ENCODE peak calls at places on chromosomes 16 and 17, in ten cellular contexts. One of them, this sample, is unnamed.

GRCh38 chr16:68645494-68646388 is 631 bp downstream of the CDH3 start:
- DNase-seq in CD8-positive, alpha-beta memory T cell: no peak
- DNase-seq in non-pigmented ciliary epithelial cell: no peak
- DNase-seq in heart right ventricle: no peak
- DNase-seq in NCI-H1417 treated with DMSO at 0.1 percent for 48 hours: no peak
- DNase-seq in T-helper 17 cell: no peak
- DNase-seq in mammary epithelial cell: peak
- DNase-seq in heart left ventricle: no peak
- DNase-seq in lower leg skin: no peak
- DNase-seq in AG10803: no peak
- DNase-seq in this sample: no peak

GRCh38 chr16:85120006-85120340 is 7.7 kb upstream of the CIBAR2 start:
- DNase-seq in CD8-positive, alpha-beta memory T cell: no peak
- DNase-seq in NCI-H1417 treated with DMSO at 0.1 percent for 48 hours: no peak
- DNase-seq in heart right ventricle: no peak
- DNase-seq in T-helper 17 cell: no peak
- DNase-seq in non-pigmented ciliary epithelial cell: no peak
- DNase-seq in mammary epithelial cell: no peak
- DNase-seq in heart left ventricle: no peak
- DNase-seq in AG10803: no peak
- DNase-seq in lower leg skin: no peak
- DNase-seq in this sample: no peak

GRCh38 chr17:41959336-41960095 is 7.1 kb upstream of the CNP start:
- DNase-seq in heart left ventricle: no peak
- DNase-seq in mammary epithelial cell: peak
- DNase-seq in T-helper 17 cell: no peak
- DNase-seq in heart right ventricle: no peak
- DNase-seq in AG10803: peak
- DNase-seq in CD8-positive, alpha-beta memory T cell: no peak
- DNase-seq in non-pigmented ciliary epithelial cell: no peak
- DNase-seq in NCI-H1417 treated with DMSO at 0.1 percent for 48 hours: no peak
- DNase-seq in lower leg skin: no peak
- DNase-seq in this sample: no peak

GRCh38 chr16:5615868-5616642 is 518.5 kb upstream of the EEF2KMT start:
- DNase-seq in non-pigmented ciliary epithelial cell: no peak
- DNase-seq in heart left ventricle: peak
- DNase-seq in T-helper 17 cell: no peak
- DNase-seq in AG10803: no peak
- DNase-seq in mammary epithelial cell: no peak
- DNase-seq in heart right ventricle: peak
- DNase-seq in lower leg skin: no peak
- DNase-seq in CD8-positive, alpha-beta memory T cell: no peak
- DNase-seq in NCI-H1417 treated with DMSO at 0.1 percent for 48 hours: no peak
- DNase-seq in this sample: peak

GRCh38 chr16:77963185-77964044 is 58.9 kb upstream of the CLEC3A start:
- DNase-seq in T-helper 17 cell: no peak
- DNase-seq in non-pigmented ciliary epithelial cell: no peak
- DNase-seq in lower leg skin: no peak
- DNase-seq in heart right ventricle: no peak
- DNase-seq in mammary epithelial cell: no peak
- DNase-seq in heart left ventricle: no peak
- DNase-seq in CD8-positive, alpha-beta memory T cell: no peak
- DNase-seq in AG10803: no peak
- DNase-seq in NCI-H1417 treated with DMSO at 0.1 percent for 48 hours: no peak
- DNase-seq in this sample: no peak

GRCh38 chr17:18919963-18920362 is 32.0 kb upstream of the SLC5A10 start:
- DNase-seq in CD8-positive, alpha-beta memory T cell: no peak
- DNase-seq in mammary epithelial cell: no peak
- DNase-seq in heart right ventricle: no peak
- DNase-seq in AG10803: no peak
- DNase-seq in non-pigmented ciliary epithelial cell: no peak
- DNase-seq in heart left ventricle: no peak
- DNase-seq in NCI-H1417 treated with DMSO at 0.1 percent for 48 hours: no peak
- DNase-seq in T-helper 17 cell: no peak
- DNase-seq in lower leg skin: no peak
- DNase-seq in this sample: no peak

GRCh38 chr16:86110726-86111125 is 211.8 kb downstream of the IRF8 start:
- DNase-seq in NCI-H1417 treated with DMSO at 0.1 percent for 48 hours: no peak
- DNase-seq in lower leg skin: no peak
- DNase-seq in AG10803: no peak
- DNase-seq in non-pigmented ciliary epithelial cell: no peak
- DNase-seq in T-helper 17 cell: no peak
- DNase-seq in CD8-positive, alpha-beta memory T cell: no peak
- DNase-seq in heart left ventricle: no peak
- DNase-seq in heart right ventricle: no peak
- DNase-seq in mammary epithelial cell: no peak
- DNase-seq in this sample: no peak

GRCh38 chr17:40552806-40553693 is 12.2 kb downstream of the CCR7 start:
- DNase-seq in T-helper 17 cell: no peak
- DNase-seq in heart left ventricle: no peak
- DNase-seq in CD8-positive, alpha-beta memory T cell: no peak
- DNase-seq in NCI-H1417 treated with DMSO at 0.1 percent for 48 hours: no peak
- DNase-seq in non-pigmented ciliary epithelial cell: no peak
- DNase-seq in lower leg skin: peak
- DNase-seq in heart right ventricle: no peak
- DNase-seq in mammary epithelial cell: no peak
- DNase-seq in AG10803: no peak
- DNase-seq in this sample: no peak

GRCh38 chr17:17812211-17813054 is 24.4 kb downstream of the SREBF1 start:
- DNase-seq in non-pigmented ciliary epithelial cell: no peak
- DNase-seq in heart right ventricle: peak
- DNase-seq in heart left ventricle: peak
- DNase-seq in NCI-H1417 treated with DMSO at 0.1 percent for 48 hours: no peak
- DNase-seq in CD8-positive, alpha-beta memory T cell: peak
- DNase-seq in AG10803: peak
- DNase-seq in mammary epithelial cell: peak
- DNase-seq in lower leg skin: peak
- DNase-seq in T-helper 17 cell: peak
- DNase-seq in this sample: peak

GRCh38 chr16:72635104-72635503 is 412.8 kb downstream of the ZFHX3 start:
- DNase-seq in NCI-H1417 treated with DMSO at 0.1 percent for 48 hours: no peak
- DNase-seq in AG10803: no peak
- DNase-seq in non-pigmented ciliary epithelial cell: no peak
- DNase-seq in heart left ventricle: no peak
- DNase-seq in CD8-positive, alpha-beta memory T cell: no peak
- DNase-seq in lower leg skin: no peak
- DNase-seq in mammary epithelial cell: peak
- DNase-seq in heart right ventricle: no peak
- DNase-seq in T-helper 17 cell: no peak
- DNase-seq in this sample: no peak